ENCODE peak calls at places on chromosome 18, in ten cellular contexts. One of them, this sample, is unnamed.

GRCh38 chr18:51196116-51196810 is 1.2 kb downstream of the MEX3C start:
- DNase-seq in stomach: peak; percentile 52
- DNase-seq in H54: no peak
- DNase-seq in K562: peak; percentile 20
- DNase-seq in HCT116: no peak
- DNase-seq in GM12892: peak; percentile 29
- DNase-seq in adrenal gland: peak; percentile 65
- DNase-seq in Peyer's patch: peak; percentile 72
- DNase-seq in body of pancreas: peak; percentile 50
- DNase-seq in transverse colon: peak; percentile 53
- DNase-seq in this sample: peak; percentile 85

GRCh38 chr18:32018331-32019250 is at the start of gene RNF125:
- DNase-seq in stomach: peak; percentile 84
- DNase-seq in H54: peak; percentile 7
- DNase-seq in K562: peak; percentile 65
- DNase-seq in HCT116: peak; percentile 87
- DNase-seq in GM12892: peak; percentile 86
- DNase-seq in adrenal gland: peak; percentile 77
- DNase-seq in Peyer's patch: peak; percentile 90
- DNase-seq in body of pancreas: peak; percentile 83
- DNase-seq in transverse colon: peak; percentile 85
- DNase-seq in this sample: peak; percentile 77

GRCh38 chr18:64749884-64750283 is 601.0 kb upstream of the LINC00305 start:
- DNase-seq in stomach: no peak
- DNase-seq in H54: no peak
- DNase-seq in K562: no peak
- DNase-seq in HCT116: no peak
- DNase-seq in GM12892: no peak
- DNase-seq in adrenal gland: no peak
- DNase-seq in Peyer's patch: no peak
- DNase-seq in body of pancreas: no peak
- DNase-seq in transverse colon: no peak
- DNase-seq in this sample: no peak

GRCh38 chr18:62125702-62126101 is 61.2 kb downstream of the PIGN start:
- DNase-seq in stomach: no peak
- DNase-seq in H54: no peak
- DNase-seq in K562: no peak
- DNase-seq in HCT116: no peak
- DNase-seq in GM12892: no peak
- DNase-seq in adrenal gland: no peak
- DNase-seq in Peyer's patch: no peak
- DNase-seq in body of pancreas: no peak
- DNase-seq in transverse colon: no peak
- DNase-seq in this sample: no peak

GRCh38 chr18:23560186-23560585 is 26.1 kb downstream of the NPC1 start:
- DNase-seq in stomach: no peak
- DNase-seq in H54: no peak
- DNase-seq in K562: no peak
- DNase-seq in HCT116: no peak
- DNase-seq in GM12892: no peak
- DNase-seq in adrenal gland: no peak
- DNase-seq in Peyer's patch: no peak
- DNase-seq in body of pancreas: no peak
- DNase-seq in transverse colon: no peak
- DNase-seq in this sample: no peak

GRCh38 chr18:35999925-36000324 is 27.4 kb downstream of the RMP24 start:
- DNase-seq in stomach: no peak
- DNase-seq in H54: no peak
- DNase-seq in K562: no peak
- DNase-seq in HCT116: no peak
- DNase-seq in GM12892: no peak
- DNase-seq in adrenal gland: no peak
- DNase-seq in Peyer's patch: no peak
- DNase-seq in body of pancreas: no peak
- DNase-seq in transverse colon: no peak
- DNase-seq in this sample: no peak

GRCh38 chr18:31684279-31685096 is at the start of gene B4GALT6:
- DNase-seq in stomach: no peak
- DNase-seq in H54: peak; percentile 26
- DNase-seq in K562: peak; percentile 19
- DNase-seq in HCT116: no peak
- DNase-seq in GM12892: peak; percentile 57
- DNase-seq in adrenal gland: peak; percentile 41
- DNase-seq in Peyer's patch: peak; percentile 66
- DNase-seq in body of pancreas: peak; percentile 18
- DNase-seq in transverse colon: peak; percentile 33
- DNase-seq in this sample: peak; percentile 77

GRCh38 chr18:10078053-10078452 is 164.2 kb downstream of the VAPA start:
- DNase-seq in stomach: no peak
- DNase-seq in H54: no peak
- DNase-seq in K562: no peak
- DNase-seq in HCT116: no peak
- DNase-seq in GM12892: no peak
- DNase-seq in adrenal gland: no peak
- DNase-seq in Peyer's patch: no peak
- DNase-seq in body of pancreas: no peak
- DNase-seq in transverse colon: no peak
- DNase-seq in this sample: no peak

GRCh38 chr18:24726727-24727539 is 266.5 kb downstream of the HRH4 start:
- DNase-seq in stomach: peak; percentile 53
- DNase-seq in H54: peak; percentile 5
- DNase-seq in K562: peak; percentile 42
- DNase-seq in HCT116: peak; percentile 69
- DNase-seq in GM12892: no peak
- DNase-seq in adrenal gland: peak; percentile 64
- DNase-seq in Peyer's patch: peak; percentile 77
- DNase-seq in body of pancreas: peak; percentile 60
- DNase-seq in transverse colon: peak; percentile 78
- DNase-seq in this sample: peak; percentile 83

GRCh38 chr18:26453370-26454030 is 94.9 kb downstream of the KCTD1 start:
- DNase-seq in stomach: no peak
- DNase-seq in H54: no peak
- DNase-seq in K562: no peak
- DNase-seq in HCT116: no peak
- DNase-seq in GM12892: no peak
- DNase-seq in adrenal gland: no peak
- DNase-seq in Peyer's patch: no peak
- DNase-seq in body of pancreas: no peak
- DNase-seq in transverse colon: no peak
- DNase-seq in this sample: no peak

GRCh38 chr18:76709659-76710645 is 112.4 kb upstream of the ZNF236 start:
- DNase-seq in stomach: peak; percentile 74
- DNase-seq in H54: peak; percentile 18
- DNase-seq in K562: peak; percentile 52
- DNase-seq in HCT116: peak; percentile 52
- DNase-seq in GM12892: peak; percentile 56
- DNase-seq in adrenal gland: peak; percentile 81
- DNase-seq in Peyer's patch: peak; percentile 66
- DNase-seq in body of pancreas: peak; percentile 66
- DNase-seq in transverse colon: peak; percentile 61
- DNase-seq in this sample: peak; percentile 84

DNA sequence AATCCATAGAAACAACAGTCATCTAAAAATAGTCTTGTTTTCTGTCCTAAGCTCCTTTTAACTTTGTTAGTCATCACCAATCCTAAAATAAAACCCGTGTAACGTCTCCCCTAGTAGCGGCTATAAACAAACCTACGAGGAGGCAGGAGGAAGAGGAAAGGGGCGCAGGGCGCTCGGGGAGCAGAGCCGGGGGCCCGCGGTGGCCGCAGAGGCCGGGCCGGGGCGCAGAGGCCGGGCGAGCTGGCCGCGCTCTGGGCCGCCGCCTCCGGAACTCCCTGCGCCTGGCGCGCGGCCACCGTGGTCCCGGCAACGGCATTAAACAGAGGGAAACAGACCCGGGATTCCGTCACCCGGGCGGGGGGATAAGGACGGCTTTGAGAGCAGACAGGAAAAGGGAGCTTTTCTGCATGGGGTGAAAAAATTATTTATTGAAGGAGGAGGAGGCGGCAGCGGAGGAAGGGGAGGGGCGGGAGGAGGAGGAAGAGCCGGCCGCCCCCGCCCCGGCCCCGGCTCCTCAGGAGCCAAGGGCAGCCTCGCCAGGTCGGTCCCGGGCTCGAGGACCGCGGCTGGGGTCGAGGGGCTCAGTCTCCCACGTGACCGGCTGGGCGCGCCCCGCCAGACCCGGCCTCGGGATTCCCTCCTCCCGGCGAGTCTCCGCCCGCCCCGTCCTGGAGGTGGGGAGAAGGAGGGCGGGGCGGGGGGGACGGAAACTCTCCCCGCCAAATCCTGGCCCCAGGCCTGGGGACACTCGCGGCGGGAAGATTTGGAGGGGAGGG is 1.9 kb upstream of the NFATC1 start:
- DNase-seq in stomach: peak; percentile 83
- DNase-seq in H54: peak; percentile 65
- DNase-seq in K562: peak; percentile 81
- DNase-seq in HCT116: peak; percentile 44
- DNase-seq in GM12892: no peak
- DNase-seq in adrenal gland: peak; percentile 82
- DNase-seq in Peyer's patch: peak; percentile 83
- DNase-seq in body of pancreas: peak; percentile 94
- DNase-seq in transverse colon: peak; percentile 83
- DNase-seq in this sample: peak; percentile 81
- TF ChIP-seq POLR2A in stomach: no peak
- TF ChIP-seq POLR2A in H54: no peak
- TF ChIP-seq POLR2A in K562: peak; percentile 37
- TF ChIP-seq POLR2A in HCT116: no peak
- TF ChIP-seq POLR2A in GM12892: no peak
- TF ChIP-seq POLR2A in adrenal gland: no peak
- TF ChIP-seq POLR2A in Peyer's patch: no peak
- TF ChIP-seq POLR2A in body of pancreas: no peak
- TF ChIP-seq POLR2A in transverse colon: no peak
- TF ChIP-seq POLR2A in this sample: peak; percentile 30

DNA sequence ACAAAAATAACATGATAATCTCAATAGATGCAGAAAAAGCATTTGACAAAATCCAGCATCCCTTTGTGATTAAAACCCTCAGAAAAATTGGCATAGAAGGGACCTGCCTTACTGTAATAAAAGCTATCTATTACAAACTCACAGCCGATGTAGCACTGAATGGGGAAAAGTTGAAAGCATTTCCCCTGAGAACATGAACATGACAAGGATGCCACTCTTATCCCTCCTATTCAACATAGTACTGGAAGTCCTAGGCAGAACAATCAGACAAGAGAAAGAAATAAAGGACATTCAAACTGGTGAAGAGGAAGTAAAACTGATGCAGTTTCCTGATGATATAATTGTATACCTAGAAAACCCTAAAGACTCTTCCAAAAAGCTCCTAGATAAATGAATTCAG is 368.7 kb downstream of the RIT2 start:
- DNase-seq in stomach: no peak
- DNase-seq in H54: no peak
- DNase-seq in K562: no peak
- DNase-seq in HCT116: no peak
- DNase-seq in GM12892: no peak
- DNase-seq in adrenal gland: no peak
- DNase-seq in Peyer's patch: no peak
- DNase-seq in body of pancreas: no peak
- DNase-seq in transverse colon: no peak
- DNase-seq in this sample: no peak
- TF ChIP-seq POLR2A in stomach: no peak
- TF ChIP-seq POLR2A in H54: no peak
- TF ChIP-seq POLR2A in K562: no peak
- TF ChIP-seq POLR2A in HCT116: no peak
- TF ChIP-seq POLR2A in GM12892: no peak
- TF ChIP-seq POLR2A in adrenal gland: no peak
- TF ChIP-seq POLR2A in Peyer's patch: no peak
- TF ChIP-seq POLR2A in body of pancreas: no peak
- TF ChIP-seq POLR2A in transverse colon: no peak
- TF ChIP-seq POLR2A in this sample: no peak

GRCh38 chr18:79260510-79260909 is 135.2 kb upstream of the NFATC1 start:
- DNase-seq in stomach: no peak
- DNase-seq in H54: no peak
- DNase-seq in K562: no peak
- DNase-seq in HCT116: no peak
- DNase-seq in GM12892: no peak
- DNase-seq in adrenal gland: no peak
- DNase-seq in Peyer's patch: no peak
- DNase-seq in body of pancreas: no peak
- DNase-seq in transverse colon: no peak
- DNase-seq in this sample: no peak
- TF ChIP-seq POLR2A in stomach: no peak
- TF ChIP-seq POLR2A in H54: no peak
- TF ChIP-seq POLR2A in K562: no peak
- TF ChIP-seq POLR2A in HCT116: no peak
- TF ChIP-seq POLR2A in GM12892: no peak
- TF ChIP-seq POLR2A in adrenal gland: no peak
- TF ChIP-seq POLR2A in Peyer's patch: no peak
- TF ChIP-seq POLR2A in body of pancreas: no peak
- TF ChIP-seq POLR2A in transverse colon: no peak
- TF ChIP-seq POLR2A in this sample: no peak

DNA sequence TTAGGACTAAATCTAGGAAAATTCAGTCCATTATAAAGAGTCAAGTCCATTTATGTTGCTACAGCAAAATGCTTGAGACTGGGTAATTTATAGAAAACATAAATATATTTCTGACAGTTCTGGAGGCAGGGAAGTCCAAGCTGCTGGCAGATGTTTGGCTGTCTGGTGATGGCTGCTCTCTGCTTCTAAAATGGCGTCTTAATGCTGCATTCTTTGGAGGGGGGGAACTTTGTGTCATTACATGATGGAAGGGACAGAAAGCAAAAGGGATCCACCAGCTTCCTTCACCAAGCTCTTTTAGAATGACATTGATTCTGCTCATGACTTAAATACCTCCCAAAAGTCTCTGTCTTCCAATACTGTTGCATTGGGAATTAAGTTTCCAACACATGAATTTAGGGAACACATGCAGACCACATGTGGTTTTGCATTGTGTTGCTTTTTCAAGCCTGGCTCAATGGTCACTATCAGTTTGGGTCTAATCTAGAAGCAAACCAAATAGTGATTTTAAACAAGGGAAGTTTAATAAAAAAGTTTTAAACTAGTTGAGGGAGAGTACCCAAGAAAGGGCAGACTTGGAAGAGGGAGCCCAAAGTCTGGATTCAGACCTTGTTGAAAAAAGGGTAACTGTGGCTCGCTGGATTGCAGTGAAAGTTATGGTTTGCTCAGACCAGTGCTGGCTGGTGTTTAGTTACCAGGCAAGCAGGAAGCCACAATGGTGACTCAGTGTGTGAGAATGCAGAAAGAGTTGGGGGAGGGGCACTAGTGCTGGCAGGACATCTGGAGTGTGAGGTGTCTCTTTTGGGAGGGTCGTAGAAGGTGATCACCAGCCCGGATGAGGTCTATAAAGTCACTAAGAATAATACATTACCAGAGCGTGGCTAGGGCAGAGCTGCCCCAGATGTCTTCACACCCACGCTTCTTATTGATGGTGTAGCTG is 30.8 kb downstream of the C18orf54 start:
- DNase-seq in stomach: no peak
- DNase-seq in H54: peak; percentile 22
- DNase-seq in K562: peak; percentile 44
- DNase-seq in HCT116: peak; percentile 66
- DNase-seq in GM12892: no peak
- DNase-seq in adrenal gland: peak; percentile 4
- DNase-seq in Peyer's patch: no peak
- DNase-seq in body of pancreas: peak; percentile 18
- DNase-seq in transverse colon: peak; percentile 41
- DNase-seq in this sample: no peak
- TF ChIP-seq POLR2A in stomach: no peak
- TF ChIP-seq POLR2A in H54: no peak
- TF ChIP-seq POLR2A in K562: peak; percentile 48
- TF ChIP-seq POLR2A in HCT116: no peak
- TF ChIP-seq POLR2A in GM12892: no peak
- TF ChIP-seq POLR2A in adrenal gland: no peak
- TF ChIP-seq POLR2A in Peyer's patch: no peak
- TF ChIP-seq POLR2A in body of pancreas: no peak
- TF ChIP-seq POLR2A in transverse colon: no peak
- TF ChIP-seq POLR2A in this sample: no peak

This sample was measured in erythroblast.